ENCODE peak calls at places on chromosomes 12 and 14, in five cellular contexts. M, D, X, A and Y are unnamed samples.
A peak's percentile ranks its signal among the peaks of the same experiment; 100 is the strongest.

GRCh38 chr12:18492372-18493025 is 231.2 kb downstream of the PIK3C2G start:
- DNase-seq in M (peak; percentile 79), D (no peak), X (peak; percentile 46), A (no peak), Y (peak; percentile 1)

GRCh38 chr14:81348086-81348485 is 52.0 kb downstream of the STON2 start:
- DNase-seq in M (no peak), D (no peak), X (no peak), A (no peak), Y (no peak)

GRCh38 chr12:120999191-121000120 is 16.8 kb downstream of the C12orf43 start:
- DNase-seq in M (peak; percentile 69), D (peak; percentile 91), X (peak; percentile 25), A (no peak), Y (no peak)

GRCh38 chr14:98791661-98792060 is 480.3 kb downstream of the BCL11B start:
- DNase-seq in M (no peak), D (no peak), X (no peak), A (no peak), Y (no peak)

GRCh38 chr12:110590806-110591326 is 7.7 kb upstream of the PPTC7 start:
- DNase-seq in M (peak; percentile 39), D (no peak), X (peak; percentile 76), A (peak; percentile 75), Y (no peak)

GRCh38 chr12:100913872-100914600 is 119.5 kb downstream of the ANO4 start:
- DNase-seq in M (no peak), D (no peak), X (peak; percentile 79), A (no peak), Y (no peak)

GRCh38 chr12:115672506-115673080 is 604.9 kb downstream of the MED13L start:
- DNase-seq in M (no peak), D (no peak), X (no peak), A (no peak), Y (no peak)

GRCh38 chr12:104672501-104673265 is 215.9 kb downstream of the CHST11 start:
- DNase-seq in M (peak; percentile 61), D (no peak), X (peak; percentile 84), A (no peak), Y (no peak)

GRCh38 chr14:43765474-43765873 is 741.6 kb downstream of the FSCB start:
- DNase-seq in M (no peak), D (no peak), X (no peak), A (no peak), Y (no peak)

GRCh38 chr12:6540181-6540877 is 6.0 kb downstream of the GAPDH start:
- DNase-seq in M (peak; percentile 95), D (peak; percentile 98), X (peak; percentile 95), A (peak; percentile 67), Y (peak; percentile 94)

GRCh38 chr14:61258985-61259384 is 22.2 kb downstream of the TMEM30B start:
- DNase-seq in M (peak; percentile 30), D (no peak), X (peak; percentile 51), A (no peak), Y (peak; percentile 67)

GRCh38 chr12:89833337-89834252 is 125.0 kb upstream of the ATP2B1 start:
- DNase-seq in M (no peak), D (no peak), X (peak; percentile 56), A (no peak), Y (peak; percentile 12)

GRCh38 chr12:112299704-112300103 is 82.5 kb downstream of the HECTD4 start:
- DNase-seq in M (no peak), D (no peak), X (no peak), A (no peak), Y (no peak)

GRCh38 chr14:91415794-91416743 is 1.6 kb downstream of the CCDC88C start:
- DNase-seq in M (no peak), D (no peak), X (no peak), A (peak; percentile 54), Y (no peak)

GRCh38 chr14:54815016-54815415 is 87.6 kb downstream of the GCH1 start:
- DNase-seq in M (peak; percentile 77), D (no peak), X (peak; percentile 80), A (no peak), Y (no peak)

GRCh38 chr14:92747701-92748258 is 647 bp downstream of the LGMN start:
- DNase-seq in M (peak; percentile 15), D (no peak), X (no peak), A (no peak), Y (peak; percentile 8)

GRCh38 chr12:122078141-122079037 is at the start of gene MLXIP:
- DNase-seq in M (peak; percentile 93), D (peak; percentile 93), X (peak; percentile 89), A (peak; percentile 92), Y (peak; percentile 83)

GRCh38 chr12:54571857-54572195 is 16.6 kb downstream of the PPP1R1A start:
- DNase-seq in M (no peak), D (no peak), X (no peak), A (no peak), Y (no peak)

GRCh38 chr12:109982211-109982610 is 14.0 kb downstream of the GIT2 start:
- DNase-seq in M (peak; percentile 64), D (no peak), X (peak; percentile 74), A (no peak), Y (peak; percentile 45)

GRCh38 chr12:58465418-58465817 is 454.9 kb downstream of the LRIG3 start:
- DNase-seq in M (no peak), D (no peak), X (no peak), A (no peak), Y (peak; percentile 26)

GRCh38 chr14:72662213-72662612 is 231.7 kb downstream of the DPF3 start:
- DNase-seq in M (no peak), D (no peak), X (no peak), A (no peak), Y (no peak)

GRCh38 chr12:121803861-121804416 is at the start of gene SETD1B:
- DNase-seq in M (peak; percentile 64), D (no peak), X (peak; percentile 62), A (peak; percentile 83), Y (peak; percentile 54)

GRCh38 chr14:38721822-38722431 is 381.1 kb downstream of the SEC23A start:
- DNase-seq in M (peak; percentile 76), D (peak; percentile 69), X (peak; percentile 55), A (peak; percentile 75), Y (peak; percentile 48)
- TF ChIP-seq CTCF in M (peak; percentile 93), D (peak; percentile 95), X (peak; percentile 87), A (peak; percentile 87), Y (peak; percentile 91)

GRCh38 chr12:2739832-2740641 is 54.7 kb upstream of the FKBP4 start:
- DNase-seq in M (peak; percentile 61), D (peak; percentile 25), X (peak; percentile 60), A (no peak), Y (peak; percentile 60)
- TF ChIP-seq CTCF in M (peak; percentile 60), D (peak; percentile 85), X (peak; percentile 59), A (no peak), Y (peak; percentile 84)

DNA sequence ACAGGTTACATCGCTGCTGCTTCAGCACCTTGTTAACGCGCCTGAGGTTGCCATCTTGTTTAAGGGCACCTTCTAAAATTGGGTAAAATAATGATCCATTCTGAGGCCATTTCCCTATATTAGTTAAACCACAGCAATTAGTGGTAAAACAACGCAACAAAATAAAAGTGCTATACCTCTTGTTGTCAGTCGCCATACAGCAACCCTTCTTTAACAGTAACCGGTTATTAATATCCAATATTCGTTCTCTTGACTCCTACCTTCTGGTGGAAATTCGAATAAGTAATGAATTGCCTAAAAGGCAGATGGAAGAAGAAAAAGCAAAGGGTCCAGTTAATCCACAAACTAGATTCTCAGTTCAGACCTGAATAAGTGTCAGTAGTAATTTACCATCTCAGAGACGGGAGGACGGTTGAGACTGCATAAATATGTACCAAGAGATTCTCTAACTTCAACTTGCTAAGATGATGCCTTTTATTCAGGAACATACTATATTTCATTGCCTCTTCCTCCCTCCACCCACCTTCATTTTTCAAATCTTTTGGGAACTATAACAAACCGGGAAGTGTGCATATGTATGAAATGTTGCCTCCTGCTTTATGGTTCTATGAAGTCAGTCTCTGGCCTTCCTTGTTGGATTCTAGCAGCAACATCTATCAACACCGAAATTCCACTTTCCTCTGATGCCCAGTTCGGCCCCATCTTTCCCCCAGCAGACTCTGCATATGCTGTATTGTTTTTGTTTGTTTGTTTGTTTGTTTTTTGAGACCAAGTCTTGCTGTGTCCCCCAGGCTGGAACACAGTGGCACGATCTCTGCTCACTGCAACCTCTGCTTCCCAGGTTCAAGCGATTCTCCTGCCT is 834 bp upstream of the PSMB5 start:
- DNase-seq in M (no peak), D (no peak), X (no peak), A (no peak), Y (no peak)
- TF ChIP-seq CTCF in M (no peak), D (no peak), X (no peak), A (no peak), Y (no peak)

GRCh38 chr14:105317546-105317945 is 3.0 kb downstream of the PACS2 start:
- DNase-seq in M (peak; percentile 38), D (no peak), X (peak; percentile 60), A (no peak), Y (peak; percentile 77)
- TF ChIP-seq CTCF in M (no peak), D (no peak), X (peak; percentile 5), A (no peak), Y (no peak)

GRCh38 chr12:50621435-50622304 is 116.9 kb downstream of the DIP2B start:
- DNase-seq in M (no peak), D (no peak), X (no peak), A (no peak), Y (no peak)

GRCh38 chr12:50627491-50627890 is 122.7 kb downstream of the DIP2B start:
- DNase-seq in M (no peak), D (no peak), X (no peak), A (no peak), Y (no peak)

GRCh38 chr12:50626026-50626425 is 121.2 kb downstream of the DIP2B start:
- DNase-seq in M (no peak), D (no peak), X (no peak), A (peak; percentile 48), Y (no peak)

GRCh38 chr12:50620975-50621360 is 116.2 kb downstream of the DIP2B start:
- DNase-seq in M (no peak), D (no peak), X (no peak), A (no peak), Y (no peak)

GRCh38 chr12:50625029-50625875 is 120.5 kb downstream of the DIP2B start:
- DNase-seq in M (no peak), D (no peak), X (no peak), A (no peak), Y (no peak)
- TF ChIP-seq CTCF in M (no peak), D (no peak), X (no peak), A (no peak), Y (no peak)

GRCh38 chr14:52071675-52072074 is 2.8 kb upstream of the NID2 start:
- DNase-seq in M (peak; percentile 76), D (no peak), X (peak; percentile 61), A (no peak), Y (no peak)
- TF ChIP-seq CTCF in M (peak; percentile 48), D (peak; percentile 53), X (peak; percentile 32), A (no peak), Y (peak; percentile 64)

GRCh38 chr12:124780336-124780735 is 83.3 kb downstream of the SCARB1 start:
- DNase-seq in M (no peak), D (no peak), X (no peak), A (no peak), Y (no peak)
- TF ChIP-seq CTCF in M (no peak), D (peak; percentile 27), X (no peak), A (no peak), Y (no peak)

DNA sequence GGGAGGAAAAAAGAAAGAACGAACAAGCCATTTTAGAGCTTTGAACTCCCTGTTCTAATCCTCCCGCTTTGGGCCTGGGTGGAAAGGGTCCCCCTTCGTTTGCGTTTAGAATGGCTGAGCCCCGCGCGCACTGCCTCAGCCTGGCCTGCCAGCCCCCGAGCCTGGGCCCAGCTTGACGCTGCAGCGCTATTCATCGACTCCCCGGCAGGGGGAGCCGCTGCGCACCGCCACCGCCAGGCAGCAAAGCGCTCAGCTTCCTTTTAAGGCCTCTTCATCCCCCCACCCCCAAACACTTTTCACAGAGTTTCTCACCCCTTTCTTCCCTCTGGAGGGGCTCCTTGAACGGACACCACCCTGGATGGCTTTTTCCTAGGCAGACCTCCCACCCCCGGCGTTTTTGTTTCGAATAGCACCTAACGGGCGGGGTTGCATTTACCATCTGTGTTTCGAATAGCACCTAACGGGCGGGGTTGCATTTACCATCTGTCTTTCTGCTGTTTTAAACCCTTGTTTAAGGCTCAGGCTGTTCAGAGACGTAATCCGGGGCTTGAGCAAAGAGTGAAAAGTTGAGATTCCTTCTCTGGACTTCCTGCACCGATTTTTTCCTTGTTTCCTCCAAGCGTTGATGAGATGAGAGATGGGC is 56.4 kb upstream of the PIWIL1 start:
- DNase-seq in M (no peak), D (peak; percentile 87), X (no peak), A (no peak), Y (no peak)
- TF ChIP-seq CTCF in M (peak; percentile 21), D (peak; percentile 94), X (peak; percentile 25), A (no peak), Y (peak; percentile 82)